ENCODE peak calls at places on chromosomes 1 and 21, in ten cellular contexts. P is sciatic nerve, X is brain microvascular endothelial cell, L is DMS53, E is iPS-NIHi11, B is iris pigment epithelial cell, F is T-cell, C is brain pericyte, M is midbrain, O is heart right ventricle. U is an unnamed sample.
A peak's percentile ranks its signal among the peaks of the same experiment; 100 is the strongest.

GRCh38 chr21:35232545-35233176 is 183.6 kb upstream of the RUNX1 start:
- DNase-seq in P (no peak), X (peak; percentile 76), L (peak; percentile 57), E (no peak), B (peak; percentile 90), F (no peak), C (no peak), M (no peak), O (no peak), U (no peak)

GRCh38 chr1:30856260-30856790 is 52.2 kb downstream of the SDC3 start:
- DNase-seq in P (no peak), X (peak; percentile 43), L (no peak), E (no peak), B (no peak), F (no peak), C (no peak), M (no peak), O (no peak), U (no peak)

GRCh38 chr1:195326325-195326724 is 1281.9 kb downstream of the KCNT2 start:
- DNase-seq in P (no peak), X (no peak), L (no peak), E (no peak), B (no peak), F (no peak), C (no peak), M (no peak), O (no peak), U (no peak)

GRCh38 chr1:29969576-29969975 is 733.3 kb downstream of the PTPRU start:
- DNase-seq in P (no peak), X (no peak), L (no peak), E (no peak), B (no peak), F (no peak), C (no peak), M (no peak), O (no peak), U (no peak)

GRCh38 chr1:1552263-1552639 is 11.8 kb upstream of the TMEM240 start:
- DNase-seq in P (no peak), X (no peak), L (no peak), E (no peak), B (no peak), F (no peak), C (no peak), M (no peak), O (no peak), U (no peak)

GRCh38 chr1:32818804-32819541 is 1.5 kb downstream of the S100PBP start:
- DNase-seq in P (no peak), X (no peak), L (peak; percentile 13), E (no peak), B (no peak), F (no peak), C (no peak), M (no peak), O (no peak), U (no peak)

GRCh38 chr1:224082146-224082545 is 31.8 kb upstream of the FBXO28 start:
- DNase-seq in P (no peak), X (peak; percentile 17), L (no peak), E (no peak), B (peak; percentile 58), F (no peak), C (no peak), M (no peak), O (no peak), U (no peak)

GRCh38 chr1:71850936-71851335 is 431.4 kb downstream of the NEGR1 start:
- DNase-seq in P (no peak), X (no peak), L (no peak), E (no peak), B (peak; percentile 3), F (no peak), C (no peak), M (no peak), O (no peak), U (no peak)

GRCh38 chr1:92748138-92748537 is 36.8 kb downstream of the EVI5 start:
- DNase-seq in P (no peak), X (no peak), L (no peak), E (peak; percentile 7), B (no peak), F (no peak), C (no peak), M (no peak), O (no peak), U (no peak)

GRCh38 chr21:43864806-43865470 is at the start of gene AGPAT3:
- DNase-seq in P (no peak), X (no peak), L (peak; percentile 66), E (peak; percentile 76), B (no peak), F (no peak), C (no peak), M (peak; percentile 42), O (no peak), U (no peak)

GRCh38 chr1:41810446-41810845 is 108.3 kb downstream of the HIVEP3 start:
- DNase-seq in P (no peak), X (peak; percentile 35), L (no peak), E (peak; percentile 73), B (peak; percentile 43), F (no peak), C (no peak), M (peak; percentile 2), O (no peak), U (no peak)

GRCh38 chr1:204377800-204378608 is 18.3 kb upstream of the PLEKHA6 start:
- DNase-seq in P (no peak), X (no peak), L (peak; percentile 89), E (peak; percentile 78), B (peak; percentile 9), F (peak; percentile 20), C (no peak), M (no peak), O (no peak), U (peak; percentile 65)

GRCh38 chr1:56056438-56057312 is 522.7 kb downstream of the PLPP3 start:
- DNase-seq in P (no peak), X (peak; percentile 34), L (no peak), E (no peak), B (peak; percentile 44), F (no peak), C (no peak), M (no peak), O (no peak), U (no peak)

GRCh38 chr1:34460193-34460592 is 283.5 kb downstream of the C1orf94 start:
- DNase-seq in P (no peak), X (no peak), L (peak; percentile 73), E (peak; percentile 75), B (no peak), F (no peak), C (no peak), M (peak; percentile 33), O (no peak), U (peak; percentile 46)

GRCh38 chr1:147641695-147642592 is 28.4 kb downstream of the ACP6 start:
- DNase-seq in P (no peak), X (peak; percentile 41), L (peak; percentile 86), E (peak; percentile 67), B (peak; percentile 49), F (peak; percentile 29), C (no peak), M (no peak), O (peak; percentile 55), U (peak; percentile 50)

GRCh38 chr1:5763971-5764370 is 228.3 kb downstream of the NPHP4 start:
- DNase-seq in P (no peak), X (no peak), L (no peak), E (no peak), B (no peak), F (no peak), C (no peak), M (no peak), O (no peak), U (no peak)

GRCh38 chr1:33696962-33697361 is 166.9 kb upstream of the HMGB4 start:
- DNase-seq in P (no peak), X (no peak), L (no peak), E (no peak), B (no peak), F (no peak), C (no peak), M (no peak), O (no peak), U (no peak)

GRCh38 chr1:23963617-23964234 is 4.1 kb downstream of the PNRC2 start:
- DNase-seq in P (no peak), X (no peak), L (no peak), E (no peak), B (no peak), F (no peak), C (no peak), M (no peak), O (no peak), U (no peak)

GRCh38 chr1:22376976-22377375 is 74.7 kb upstream of the ZBTB40 start:
- DNase-seq in P (no peak), X (no peak), L (no peak), E (no peak), B (peak; percentile 15), F (no peak), C (no peak), M (no peak), O (no peak), U (no peak)

GRCh38 chr1:227897704-227898438 is 49.9 kb downstream of the WNT9A start:
- DNase-seq in P (peak; percentile 50), X (no peak), L (no peak), E (no peak), B (no peak), F (no peak), C (no peak), M (no peak), O (no peak), U (no peak)

U was measured in left colon.